ENCODE peak calls at places on chromosomes 4 and X, in four cellular contexts. One of them, this sample, is unnamed.

GRCh38 chr4:147780137-147780777 is 48.4 kb downstream of the ARHGAP10 start:
- DNase-seq in sciatic nerve: no peak
- DNase-seq in IMR-90: no peak
- DNase-seq in amniotic epithelial cell: no peak
- DNase-seq in this sample: no peak

GRCh38 chr4:84493092-84493850 is 5.8 kb downstream of the NKX6-1 start:
- DNase-seq in IMR-90: peak; percentile 10
- DNase-seq in sciatic nerve: no peak
- DNase-seq in amniotic epithelial cell: no peak
- DNase-seq in this sample: no peak

GRCh38 chrX:817759-818158 is 187.2 kb downstream of the SHOX start:
- DNase-seq in amniotic epithelial cell: no peak
- DNase-seq in sciatic nerve: no peak
- DNase-seq in IMR-90: no peak
- DNase-seq in this sample: no peak

GRCh38 chr4:20687894-20688293 is 12.4 kb upstream of the PACRGL start:
- DNase-seq in amniotic epithelial cell: peak; percentile 95
- DNase-seq in IMR-90: peak; percentile 75
- DNase-seq in sciatic nerve: no peak
- DNase-seq in this sample: peak; percentile 88

GRCh38 chrX:69093960-69094935 is 71.0 kb downstream of the PJA1 start:
- DNase-seq in sciatic nerve: no peak
- DNase-seq in IMR-90: peak; percentile 60
- DNase-seq in amniotic epithelial cell: peak; percentile 64
- DNase-seq in this sample: no peak

GRCh38 chrX:151753313-151754041 is 18.9 kb downstream of the CNGA2 start:
- DNase-seq in amniotic epithelial cell: peak; percentile 27
- DNase-seq in IMR-90: peak; percentile 2
- DNase-seq in sciatic nerve: peak; percentile 76
- DNase-seq in this sample: no peak

GRCh38 chr4:54228563-54229501 is at the start of gene PDGFRA:
- DNase-seq in amniotic epithelial cell: peak; percentile 97
- DNase-seq in sciatic nerve: peak; percentile 85
- DNase-seq in IMR-90: peak; percentile 94
- DNase-seq in this sample: no peak

GRCh38 chrX:44705817-44706551 is 137.8 kb upstream of the DUSP21 start:
- DNase-seq in amniotic epithelial cell: peak; percentile 1
- DNase-seq in IMR-90: no peak
- DNase-seq in sciatic nerve: no peak
- DNase-seq in this sample: no peak

This sample was measured in kidney epithelial cell.